ENCODE peak calls at places on chromosomes 6 and 20, in eight cellular contexts. One of them, this sample, is unnamed.

GRCh38 chr6:4655196-4656025 is 120.8 kb upstream of the CDYL start:
- DNase-seq in ovary: no peak
- DNase-seq in heart left ventricle: no peak
- DNase-seq in NB4: no peak
- DNase-seq in body of pancreas: no peak
- DNase-seq in stomach: no peak
- DNase-seq in adrenal gland: no peak
- DNase-seq in lower leg skin: peak
- DNase-seq in this sample: no peak

GRCh38 chr20:53466279-53466678 is 127.4 kb downstream of the ZNF217 start:
- DNase-seq in NB4: no peak
- DNase-seq in lower leg skin: no peak
- DNase-seq in stomach: no peak
- DNase-seq in body of pancreas: no peak
- DNase-seq in ovary: no peak
- DNase-seq in adrenal gland: no peak
- DNase-seq in heart left ventricle: no peak
- DNase-seq in this sample: no peak

GRCh38 chr6:4577406-4577805 is 198.8 kb upstream of the CDYL start:
- DNase-seq in adrenal gland: no peak
- DNase-seq in ovary: no peak
- DNase-seq in heart left ventricle: no peak
- DNase-seq in body of pancreas: peak
- DNase-seq in lower leg skin: peak
- DNase-seq in stomach: peak
- DNase-seq in NB4: no peak
- DNase-seq in this sample: no peak

GRCh38 chr6:89799111-89799510 is 20.5 kb downstream of the MDN1 start:
- DNase-seq in NB4: no peak
- DNase-seq in adrenal gland: no peak
- DNase-seq in lower leg skin: no peak
- DNase-seq in ovary: no peak
- DNase-seq in body of pancreas: no peak
- DNase-seq in stomach: no peak
- DNase-seq in heart left ventricle: no peak
- DNase-seq in this sample: no peak

GRCh38 chr20:46696791-46697279 is 7.6 kb upstream of the TP53RK start:
- DNase-seq in stomach: no peak
- DNase-seq in ovary: no peak
- DNase-seq in body of pancreas: no peak
- DNase-seq in adrenal gland: no peak
- DNase-seq in lower leg skin: no peak
- DNase-seq in NB4: peak
- DNase-seq in heart left ventricle: no peak
- DNase-seq in this sample: no peak

GRCh38 chr6:129251669-129252376 is 368.9 kb downstream of the LAMA2 start:
- DNase-seq in adrenal gland: peak
- DNase-seq in lower leg skin: no peak
- DNase-seq in NB4: peak
- DNase-seq in ovary: peak
- DNase-seq in stomach: peak
- DNase-seq in heart left ventricle: no peak
- DNase-seq in body of pancreas: peak
- DNase-seq in this sample: peak

GRCh38 chr6:169289671-169290408 is 36.2 kb upstream of the THBS2 start:
- DNase-seq in body of pancreas: peak
- DNase-seq in lower leg skin: no peak
- DNase-seq in stomach: no peak
- DNase-seq in NB4: peak
- DNase-seq in heart left ventricle: peak
- DNase-seq in ovary: no peak
- DNase-seq in adrenal gland: no peak
- DNase-seq in this sample: no peak

GRCh38 chr6:114218831-114219230 is 124.0 kb downstream of the HS3ST5 start:
- DNase-seq in adrenal gland: no peak
- DNase-seq in body of pancreas: no peak
- DNase-seq in NB4: no peak
- DNase-seq in heart left ventricle: no peak
- DNase-seq in lower leg skin: no peak
- DNase-seq in stomach: no peak
- DNase-seq in ovary: no peak
- DNase-seq in this sample: no peak

GRCh38 chr6:57267586-57268293 is 45.6 kb upstream of the RAB23 start:
- DNase-seq in heart left ventricle: peak
- DNase-seq in stomach: peak
- DNase-seq in NB4: peak
- DNase-seq in lower leg skin: no peak
- DNase-seq in adrenal gland: peak
- DNase-seq in body of pancreas: peak
- DNase-seq in ovary: peak
- DNase-seq in this sample: peak

GRCh38 chr6:34239893-34240292 is 3.2 kb downstream of the HMGA1 start:
- DNase-seq in heart left ventricle: no peak
- DNase-seq in stomach: no peak
- DNase-seq in lower leg skin: peak
- DNase-seq in NB4: no peak
- DNase-seq in body of pancreas: no peak
- DNase-seq in adrenal gland: no peak
- DNase-seq in ovary: peak
- DNase-seq in this sample: peak

GRCh38 chr20:8573686-8574085 is 441.6 kb downstream of the PLCB1 start:
- DNase-seq in ovary: no peak
- DNase-seq in stomach: no peak
- DNase-seq in adrenal gland: no peak
- DNase-seq in lower leg skin: no peak
- DNase-seq in body of pancreas: no peak
- DNase-seq in NB4: no peak
- DNase-seq in heart left ventricle: no peak
- DNase-seq in this sample: no peak
- TF ChIP-seq POLR2A in ovary: no peak
- TF ChIP-seq POLR2A in stomach: no peak
- TF ChIP-seq POLR2A in adrenal gland: no peak
- TF ChIP-seq POLR2A in lower leg skin: no peak
- TF ChIP-seq POLR2A in body of pancreas: no peak
- TF ChIP-seq POLR2A in NB4: no peak
- TF ChIP-seq POLR2A in heart left ventricle: no peak
- TF ChIP-seq POLR2A in this sample: no peak

DNA sequence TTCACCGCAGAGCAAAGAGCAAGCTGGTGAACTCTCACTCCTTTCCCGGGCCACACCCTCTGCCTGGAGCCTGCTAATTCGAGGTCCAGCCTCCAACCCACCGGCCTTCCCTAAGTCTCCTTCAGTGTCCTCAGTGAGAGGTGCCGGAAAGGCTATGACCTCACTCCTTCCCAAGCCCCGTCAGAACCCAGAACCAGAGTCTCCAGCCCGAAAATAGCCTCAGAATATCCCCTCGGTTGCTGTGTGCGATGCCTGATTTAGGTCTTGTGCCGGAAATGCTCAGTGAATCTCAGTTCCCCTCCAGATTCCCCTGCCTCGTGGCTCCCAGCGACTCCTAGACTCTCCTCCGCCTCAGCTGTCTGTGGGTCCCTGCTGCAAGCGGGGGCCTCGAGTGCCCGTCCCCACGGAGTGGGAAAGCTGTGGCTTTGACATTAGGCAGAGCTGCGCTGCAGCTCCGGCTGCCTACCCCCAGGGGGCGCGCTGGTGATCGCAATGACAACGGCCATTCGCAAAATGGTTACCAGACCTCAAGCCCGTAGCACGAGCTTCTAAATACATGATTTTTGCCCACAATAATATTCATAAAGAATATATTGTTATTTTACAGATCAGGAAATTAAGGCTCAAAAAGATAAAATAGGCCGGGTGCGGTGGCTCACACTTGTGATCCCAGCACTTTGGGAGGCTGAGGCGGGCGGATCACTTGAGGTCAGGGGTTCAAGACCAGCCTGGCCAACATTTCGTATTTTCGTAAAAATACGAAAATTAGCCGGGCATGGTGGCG is 4.2 kb upstream of the BNIP5 start:
- DNase-seq in body of pancreas: peak
- DNase-seq in stomach: peak
- DNase-seq in adrenal gland: peak
- DNase-seq in lower leg skin: peak
- DNase-seq in NB4: peak
- DNase-seq in heart left ventricle: peak
- DNase-seq in ovary: peak
- DNase-seq in this sample: peak
- TF ChIP-seq POLR2A in body of pancreas: no peak
- TF ChIP-seq POLR2A in stomach: no peak
- TF ChIP-seq POLR2A in adrenal gland: no peak
- TF ChIP-seq POLR2A in lower leg skin: no peak
- TF ChIP-seq POLR2A in NB4: no peak
- TF ChIP-seq POLR2A in heart left ventricle: no peak
- TF ChIP-seq POLR2A in ovary: no peak
- TF ChIP-seq POLR2A in this sample: no peak

DNA sequence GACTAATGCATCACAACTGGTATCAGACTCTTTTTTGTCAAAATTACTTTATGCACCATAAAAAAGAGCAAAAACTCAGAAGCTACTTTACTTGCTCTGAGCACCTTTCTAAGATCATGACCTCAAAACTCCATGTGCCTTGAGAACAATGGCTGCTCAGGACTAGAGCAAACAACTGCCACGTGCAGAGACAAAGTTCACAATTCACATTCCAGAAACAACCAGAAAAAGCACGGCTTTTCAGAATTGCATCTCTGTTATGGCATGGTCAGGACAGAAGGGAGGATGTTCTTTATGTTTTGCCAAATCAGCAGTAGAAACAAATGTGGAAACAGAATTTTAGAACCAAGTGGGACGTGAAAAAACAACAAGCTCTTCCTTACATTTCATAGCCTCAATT is 70.5 kb downstream of the CNKSR3 start:
- DNase-seq in ovary: no peak
- DNase-seq in body of pancreas: no peak
- DNase-seq in stomach: no peak
- DNase-seq in NB4: no peak
- DNase-seq in adrenal gland: no peak
- DNase-seq in lower leg skin: no peak
- DNase-seq in heart left ventricle: no peak
- DNase-seq in this sample: no peak
- TF ChIP-seq POLR2A in ovary: no peak
- TF ChIP-seq POLR2A in body of pancreas: no peak
- TF ChIP-seq POLR2A in stomach: no peak
- TF ChIP-seq POLR2A in NB4: no peak
- TF ChIP-seq POLR2A in adrenal gland: no peak
- TF ChIP-seq POLR2A in lower leg skin: no peak
- TF ChIP-seq POLR2A in heart left ventricle: no peak
- TF ChIP-seq POLR2A in this sample: no peak

GRCh38 chr20:31605902-31606677 is 1.0 kb downstream of the ID1 start:
- DNase-seq in NB4: peak
- DNase-seq in body of pancreas: no peak
- DNase-seq in heart left ventricle: peak
- DNase-seq in ovary: peak
- DNase-seq in lower leg skin: peak
- DNase-seq in stomach: peak
- DNase-seq in adrenal gland: peak
- DNase-seq in this sample: no peak

GRCh38 chr20:31603822-31604566 is 1.1 kb upstream of the ID1 start:
- DNase-seq in lower leg skin: peak
- DNase-seq in body of pancreas: peak
- DNase-seq in stomach: peak
- DNase-seq in heart left ventricle: peak
- DNase-seq in adrenal gland: peak
- DNase-seq in ovary: peak
- DNase-seq in NB4: peak
- DNase-seq in this sample: peak

GRCh38 chr20:31604567-31605030 is 490 bp upstream of the ID1 start:
- DNase-seq in stomach: no peak
- DNase-seq in NB4: no peak
- DNase-seq in heart left ventricle: no peak
- DNase-seq in lower leg skin: no peak
- DNase-seq in adrenal gland: no peak
- DNase-seq in body of pancreas: no peak
- DNase-seq in ovary: no peak
- DNase-seq in this sample: no peak

GRCh38 chr20:31606678-31606927 is 1.5 kb downstream of the ID1 start:
- DNase-seq in adrenal gland: no peak
- DNase-seq in body of pancreas: no peak
- DNase-seq in NB4: no peak
- DNase-seq in ovary: no peak
- DNase-seq in lower leg skin: no peak
- DNase-seq in heart left ventricle: no peak
- DNase-seq in stomach: no peak
- DNase-seq in this sample: no peak

DNA sequence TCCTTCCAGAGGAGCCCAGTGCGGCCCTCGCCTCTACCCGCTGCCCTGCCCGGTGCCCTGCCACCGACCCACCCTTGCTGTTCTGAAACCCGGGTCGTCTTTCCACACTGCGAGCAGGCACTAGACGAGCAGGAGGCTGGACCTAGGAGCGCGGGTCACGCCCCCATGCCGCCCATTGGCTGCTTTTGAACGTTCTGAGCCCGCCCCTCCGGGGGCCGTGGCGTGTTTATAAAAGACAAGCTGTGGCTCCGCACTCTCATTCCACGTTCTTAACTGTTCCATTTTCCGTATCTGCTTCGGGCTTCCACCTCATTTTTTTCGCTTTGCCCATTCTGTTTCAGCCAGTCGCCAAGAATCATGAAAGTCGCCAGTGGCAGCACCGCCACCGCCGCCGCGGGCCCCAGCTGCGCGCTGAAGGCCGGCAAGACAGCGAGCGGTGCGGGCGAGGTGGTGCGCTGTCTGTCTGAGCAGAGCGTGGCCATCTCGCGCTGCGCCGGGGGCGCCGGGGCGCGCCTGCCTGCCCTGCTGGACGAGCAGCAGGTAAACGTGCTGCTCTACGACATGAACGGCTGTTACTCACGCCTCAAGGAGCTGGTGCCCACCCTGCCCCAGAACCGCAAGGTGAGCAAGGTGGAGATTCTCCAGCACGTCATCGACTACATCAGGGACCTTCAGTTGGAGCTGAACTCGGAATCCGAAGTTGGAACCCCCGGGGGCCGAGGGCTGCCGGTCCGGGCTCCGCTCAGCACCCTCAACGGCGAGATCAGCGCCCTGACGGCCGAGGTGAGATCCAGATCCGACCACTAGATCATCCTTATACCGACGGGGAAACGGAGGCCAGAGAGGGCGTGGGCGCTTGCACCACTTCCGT is at the start of gene ID1:
- DNase-seq in ovary: peak
- DNase-seq in body of pancreas: peak
- DNase-seq in stomach: peak
- DNase-seq in adrenal gland: peak
- DNase-seq in lower leg skin: peak
- DNase-seq in NB4: peak
- DNase-seq in heart left ventricle: peak
- DNase-seq in this sample: peak
- TF ChIP-seq POLR2A in ovary: peak
- TF ChIP-seq POLR2A in body of pancreas: peak
- TF ChIP-seq POLR2A in stomach: peak
- TF ChIP-seq POLR2A in adrenal gland: peak
- TF ChIP-seq POLR2A in lower leg skin: no peak
- TF ChIP-seq POLR2A in NB4: peak
- TF ChIP-seq POLR2A in heart left ventricle: peak
- TF ChIP-seq POLR2A in this sample: peak